ENCODE peak calls at places on chromosome 12, in ten cellular contexts. L, U, O, P, R, W, I, B, H and G are unnamed samples.

GRCh38 chr12:98814254-98814653 is 169.2 kb downstream of the APAF1 start:
- DNase-seq in W (no peak), R (no peak), H (no peak), O (no peak), U (no peak), I (no peak), P (no peak), L (no peak), B (no peak), G (no peak)

GRCh38 chr12:32390572-32391219 is 8.7 kb upstream of the FGD4 start:
- DNase-seq in I (no peak), H (no peak), R (no peak), L (no peak), O (no peak), W (peak), U (no peak), B (peak), P (peak), G (no peak)

GRCh38 chr12:52256165-52256935 is 18.1 kb upstream of the KRT86 start:
- DNase-seq in I (no peak), R (no peak), P (no peak), O (no peak), W (no peak), H (no peak), B (no peak), U (no peak), L (no peak), G (no peak)

GRCh38 chr12:8108808-8109398 is 14.5 kb upstream of the CLEC4A start:
- DNase-seq in H (peak), P (peak), O (peak), W (peak), L (peak), U (peak), I (peak), B (peak), R (peak), G (peak)

GRCh38 chr12:54262403-54262925 is 17.5 kb downstream of the CBX5 start:
- DNase-seq in B (peak), I (no peak), O (no peak), R (no peak), W (no peak), P (no peak), L (no peak), U (no peak), H (no peak), G (no peak)

GRCh38 chr12:10191865-10192264 is 13.0 kb downstream of the TMEM52B start:
- DNase-seq in W (no peak), L (no peak), B (peak), I (no peak), H (no peak), U (no peak), P (no peak), O (no peak), R (no peak), G (no peak)

GRCh38 chr12:62655524-62656160 is 189.0 kb downstream of the MON2 start:
- DNase-seq in U (no peak), I (no peak), L (no peak), O (no peak), R (no peak), W (no peak), B (no peak), H (no peak), P (no peak), G (no peak)

GRCh38 chr12:45170456-45171042 is 45.3 kb upstream of the ANO6 start:
- DNase-seq in B (peak), W (peak), I (peak), P (peak), L (peak), H (no peak), R (peak), O (peak), U (peak), G (peak)

GRCh38 chr12:54143233-54143986 is 45.4 kb downstream of the SMUG1 start:
- DNase-seq in O (no peak), U (no peak), L (no peak), B (no peak), H (no peak), P (no peak), I (no peak), W (no peak), R (no peak), G (no peak)